ENCODE peak calls at places on chromosome 14, in nine cellular contexts. One of them, this sample, is unnamed.
A peak's percentile ranks its signal among the peaks of the same experiment; 100 is the strongest.

GRCh38 chr14:60686865-60687264 is 37.3 kb downstream of the SIX4 start:
- DNase-seq in occipital lobe: no peak
- DNase-seq in GM20000: no peak
- DNase-seq in GM13977: no peak
- DNase-seq in dorsolateral prefrontal cortex: no peak
- DNase-seq in hypothalamus: no peak
- DNase-seq in H7: no peak
- DNase-seq in NCI-H460: no peak
- DNase-seq in SHP77 treated with DMSO at 0.1 percent for 48 hours: no peak
- DNase-seq in this sample: no peak

GRCh38 chr14:100746326-100746725 is 19.6 kb downstream of the DLK1 start:
- DNase-seq in GM13977: no peak
- DNase-seq in SHP77 treated with DMSO at 0.1 percent for 48 hours: no peak
- DNase-seq in occipital lobe: no peak
- DNase-seq in H7: no peak
- DNase-seq in GM20000: no peak
- DNase-seq in hypothalamus: no peak
- DNase-seq in dorsolateral prefrontal cortex: no peak
- DNase-seq in NCI-H460: no peak
- DNase-seq in this sample: no peak

GRCh38 chr14:83355609-83356008 is 1822.0 kb upstream of the SEL1L start:
- DNase-seq in NCI-H460: no peak
- DNase-seq in GM13977: no peak
- DNase-seq in GM20000: no peak
- DNase-seq in H7: no peak
- DNase-seq in SHP77 treated with DMSO at 0.1 percent for 48 hours: no peak
- DNase-seq in dorsolateral prefrontal cortex: no peak
- DNase-seq in hypothalamus: no peak
- DNase-seq in occipital lobe: no peak
- DNase-seq in this sample: no peak

GRCh38 chr14:22861651-22862050 is 9.9 kb upstream of the LRP10 start:
- DNase-seq in GM13977: no peak
- DNase-seq in GM20000: no peak
- DNase-seq in SHP77 treated with DMSO at 0.1 percent for 48 hours: no peak
- DNase-seq in H7: peak; percentile 0
- DNase-seq in dorsolateral prefrontal cortex: no peak
- DNase-seq in hypothalamus: no peak
- DNase-seq in occipital lobe: no peak
- DNase-seq in NCI-H460: no peak
- DNase-seq in this sample: no peak

GRCh38 chr14:62053188-62053587 is 291.0 kb downstream of the SNAPC1 start:
- DNase-seq in dorsolateral prefrontal cortex: no peak
- DNase-seq in H7: no peak
- DNase-seq in SHP77 treated with DMSO at 0.1 percent for 48 hours: no peak
- DNase-seq in hypothalamus: no peak
- DNase-seq in GM13977: peak; percentile 52
- DNase-seq in NCI-H460: no peak
- DNase-seq in occipital lobe: no peak
- DNase-seq in GM20000: peak; percentile 36
- DNase-seq in this sample: no peak

GRCh38 chr14:69658664-69659261 is 47.4 kb downstream of the SUSD6 start:
- DNase-seq in GM20000: no peak
- DNase-seq in SHP77 treated with DMSO at 0.1 percent for 48 hours: no peak
- DNase-seq in occipital lobe: no peak
- DNase-seq in H7: no peak
- DNase-seq in NCI-H460: no peak
- DNase-seq in dorsolateral prefrontal cortex: no peak
- DNase-seq in GM13977: no peak
- DNase-seq in hypothalamus: no peak
- DNase-seq in this sample: no peak

GRCh38 chr14:82724296-82724695 is 1190.6 kb upstream of the SEL1L start:
- DNase-seq in H7: no peak
- DNase-seq in NCI-H460: no peak
- DNase-seq in GM13977: no peak
- DNase-seq in hypothalamus: no peak
- DNase-seq in GM20000: no peak
- DNase-seq in occipital lobe: no peak
- DNase-seq in dorsolateral prefrontal cortex: no peak
- DNase-seq in SHP77 treated with DMSO at 0.1 percent for 48 hours: no peak
- DNase-seq in this sample: no peak

GRCh38 chr14:42683690-42684089 is 1077.0 kb downstream of the LRFN5 start:
- DNase-seq in GM13977: no peak
- DNase-seq in SHP77 treated with DMSO at 0.1 percent for 48 hours: no peak
- DNase-seq in NCI-H460: no peak
- DNase-seq in GM20000: no peak
- DNase-seq in hypothalamus: no peak
- DNase-seq in H7: no peak
- DNase-seq in dorsolateral prefrontal cortex: no peak
- DNase-seq in occipital lobe: no peak
- DNase-seq in this sample: no peak

GRCh38 chr14:77989441-77989891 is 180.7 kb upstream of the NRXN3 start:
- DNase-seq in SHP77 treated with DMSO at 0.1 percent for 48 hours: no peak
- DNase-seq in GM13977: no peak
- DNase-seq in GM20000: no peak
- DNase-seq in H7: no peak
- DNase-seq in occipital lobe: peak; percentile 84
- DNase-seq in NCI-H460: no peak
- DNase-seq in hypothalamus: peak; percentile 90
- DNase-seq in dorsolateral prefrontal cortex: peak; percentile 92
- DNase-seq in this sample: peak; percentile 46

GRCh38 chr14:68738559-68738958 is 54.3 kb downstream of the ZFP36L1 start:
- DNase-seq in NCI-H460: no peak
- DNase-seq in GM13977: no peak
- DNase-seq in SHP77 treated with DMSO at 0.1 percent for 48 hours: no peak
- DNase-seq in occipital lobe: no peak
- DNase-seq in GM20000: no peak
- DNase-seq in H7: no peak
- DNase-seq in hypothalamus: no peak
- DNase-seq in dorsolateral prefrontal cortex: no peak
- DNase-seq in this sample: no peak

GRCh38 chr14:95527392-95528002 is 7.4 kb upstream of the GLRX5 start:
- DNase-seq in SHP77 treated with DMSO at 0.1 percent for 48 hours: no peak
- DNase-seq in GM20000: peak; percentile 49
- DNase-seq in H7: no peak
- DNase-seq in NCI-H460: peak; percentile 42
- DNase-seq in GM13977: no peak
- DNase-seq in occipital lobe: no peak
- DNase-seq in dorsolateral prefrontal cortex: peak; percentile 67
- DNase-seq in hypothalamus: no peak
- DNase-seq in this sample: no peak

GRCh38 chr14:31692376-31692781 is 131.2 kb downstream of the NUBPL start:
- DNase-seq in H7: no peak
- DNase-seq in hypothalamus: no peak
- DNase-seq in dorsolateral prefrontal cortex: no peak
- DNase-seq in GM13977: peak; percentile 26
- DNase-seq in NCI-H460: no peak
- DNase-seq in GM20000: peak; percentile 9
- DNase-seq in occipital lobe: no peak
- DNase-seq in SHP77 treated with DMSO at 0.1 percent for 48 hours: no peak
- DNase-seq in this sample: peak; percentile 13

This sample was measured in COLO829.